ENCODE peak calls at places on chromosomes 1 and 21, in four cellular contexts. C, J, N and K are unnamed samples.

GRCh38 chr1:241356187-241356518 is 852 bp downstream of the RGS7 start:
- DNase-seq in C (no peak), J (no peak), N (no peak), K (no peak)

GRCh38 chr1:169348356-169349036 is 19.1 kb downstream of the NME7 start:
- DNase-seq in C (peak; percentile 81), J (no peak), N (peak; percentile 65), K (peak; percentile 52)

GRCh38 chr1:49765034-49765433 is 258.7 kb downstream of the AGBL4 start:
- DNase-seq in C (no peak), J (peak; percentile 18), N (no peak), K (no peak)

GRCh38 chr1:222416001-222416791 is 131.7 kb downstream of the HHIPL2 start:
- DNase-seq in C (no peak), J (no peak), N (no peak), K (no peak)

GRCh38 chr1:47555307-47555706 is 117.5 kb downstream of the FOXD2 start:
- DNase-seq in C (no peak), J (no peak), N (no peak), K (no peak)

GRCh38 chr1:71053146-71053545 is 5.5 kb upstream of the PTGER3 start:
- DNase-seq in C (no peak), J (no peak), N (no peak), K (no peak)

GRCh38 chr21:39628380-39628779 is 15.6 kb downstream of the B3GALT5 start:
- DNase-seq in C (no peak), J (no peak), N (no peak), K (no peak)

GRCh38 chr1:186102559-186103148 is 272.4 kb downstream of the TPR start:
- DNase-seq in C (peak; percentile 95), J (no peak), N (no peak), K (peak; percentile 93)

GRCh38 chr1:55481634-55482033 is 266.5 kb upstream of the USP24 start:
- DNase-seq in C (no peak), J (no peak), N (no peak), K (no peak)

GRCh38 chr1:220702733-220703704 is 12.9 kb downstream of the C1orf115 start:
- DNase-seq in C (no peak), J (no peak), N (no peak), K (no peak)

GRCh38 chr1:232477728-232478127 is 152.2 kb downstream of the SIPA1L2 start:
- DNase-seq in C (peak; percentile 78), J (no peak), N (no peak), K (peak; percentile 97)

GRCh38 chr1:88684482-88685238 is 587 bp downstream of the PKN2 start:
- DNase-seq in C (peak; percentile 44), J (peak; percentile 42), N (peak; percentile 33), K (peak; percentile 47)

GRCh38 chr1:8941906-8942305 is 3.8 kb upstream of the CA6 start:
- DNase-seq in C (peak; percentile 84), J (no peak), N (no peak), K (peak; percentile 82)

GRCh38 chr1:111988743-111989453 is 570 bp downstream of the KCND3 start:
- DNase-seq in C (no peak), J (no peak), N (no peak), K (no peak)

GRCh38 chr1:162200096-162200847 is 130.8 kb downstream of the NOS1AP start:
- DNase-seq in C (no peak), J (no peak), N (no peak), K (peak; percentile 40)

GRCh38 chr1:180626711-180627110 is 5.1 kb upstream of the XPR1 start:
- DNase-seq in C (no peak), J (no peak), N (no peak), K (no peak)

GRCh38 chr1:204104331-204105222 is 31.7 kb downstream of the SOX13 start:
- DNase-seq in C (no peak), J (no peak), N (no peak), K (peak; percentile 58)

GRCh38 chr1:147781056-147781471 is 20.7 kb upstream of the GJA5 start:
- DNase-seq in C (peak; percentile 89), J (no peak), N (no peak), K (peak; percentile 7)

GRCh38 chr1:54543729-54544496 is 4.1 kb upstream of the ACOT11 start:
- DNase-seq in C (peak; percentile 66), J (no peak), N (peak; percentile 60), K (peak; percentile 45)

GRCh38 chr1:155196893-155197638 is 10.6 kb downstream of the THBS3 start:
- DNase-seq in C (no peak), J (no peak), N (no peak), K (no peak)

GRCh38 chr1:225824522-225824921 is 14.6 kb downstream of the EPHX1 start:
- DNase-seq in C (no peak), J (peak; percentile 18), N (no peak), K (no peak)

GRCh38 chr1:101137144-101138126 is 99.4 kb upstream of the S1PR1 start:
- DNase-seq in C (peak; percentile 85), J (no peak), N (peak; percentile 56), K (peak; percentile 90)

GRCh38 chr21:34705032-34705431 is 36.2 kb downstream of the CLIC6 start:
- DNase-seq in C (no peak), J (no peak), N (no peak), K (no peak)

GRCh38 chr1:53340660-53341520 is 13.0 kb upstream of the LRP8 start:
- DNase-seq in C (no peak), J (no peak), N (no peak), K (no peak)

GRCh38 chr1:151837841-151838490 is 1.7 kb downstream of the C2CD4D start:
- DNase-seq in C (no peak), J (no peak), N (no peak), K (peak; percentile 21)